ENCODE peak calls at places on chromosome 21, in five cellular contexts. M is IMR-90, R is A549, D is K562, F is GM12878. T is an unnamed sample.
A peak's percentile ranks its signal among the peaks of the same experiment; 100 is the strongest.

GRCh38 chr21:45588086-45588825 is 46.0 kb upstream of the SLC19A1 start:
- DNase-seq in M (no peak), R (no peak), D (no peak), F (no peak), T (no peak)

GRCh38 chr21:45033791-45034555 is 40.4 kb upstream of the ADARB1 start:
- DNase-seq in M (peak; percentile 73), R (no peak), D (no peak), F (no peak), T (no peak)

GRCh38 chr21:46081022-46081861 is 16.7 kb upstream of the COL6A2 start:
- DNase-seq in M (no peak), R (no peak), D (no peak), F (no peak), T (no peak)

GRCh38 chr21:45547211-45547900 is 5.1 kb upstream of the SLC19A1 start:
- DNase-seq in M (no peak), R (no peak), D (no peak), F (no peak), T (no peak)

GRCh38 chr21:44844256-44844655 is 26.4 kb upstream of the SUMO3 start:
- DNase-seq in M (no peak), R (no peak), D (no peak), F (no peak), T (no peak)

GRCh38 chr21:45277101-45278045 is 10.3 kb downstream of the POFUT2 start:
- DNase-seq in M (no peak), R (no peak), D (no peak), F (no peak), T (no peak)

GRCh38 chr21:35127851-35128250 is 78.7 kb upstream of the RUNX1 start:
- DNase-seq in M (no peak), R (no peak), D (no peak), F (no peak), T (no peak)

GRCh38 chr21:26140185-26140584 is 30.4 kb downstream of the APP start:
- DNase-seq in M (peak; percentile 99), R (peak; percentile 33), D (peak; percentile 2), F (no peak), T (no peak)

GRCh38 chr21:21436012-21436545 is 437.9 kb downstream of the NCAM2 start:
- DNase-seq in M (peak; percentile 49), R (no peak), D (no peak), F (no peak), T (no peak)
- TF ChIP-seq RCOR1 in M (no peak), R (no peak), D (no peak), F (no peak), T (no peak)

DNA sequence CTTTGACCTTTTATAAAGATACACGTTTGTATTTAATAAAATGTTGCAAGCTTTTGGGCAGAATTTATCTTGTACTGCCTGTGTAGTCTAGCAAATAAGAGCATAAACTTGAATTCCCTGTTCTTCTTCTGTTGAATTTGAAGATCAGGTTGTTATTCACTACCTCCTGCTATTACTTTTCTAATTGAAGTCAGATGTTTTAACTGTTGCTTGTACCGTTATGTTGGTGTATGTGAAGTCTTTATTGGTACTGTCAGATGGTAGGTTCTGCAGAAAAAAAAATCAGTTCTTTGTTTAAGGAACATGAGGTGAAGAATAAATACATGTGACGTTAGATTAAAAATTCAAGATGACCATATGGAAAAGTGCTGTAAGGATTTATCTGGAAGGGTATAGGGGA is 69.1 kb downstream of the DYRK1A start:
- DNase-seq in M (no peak), R (no peak), D (no peak), F (no peak), T (no peak)
- TF ChIP-seq RCOR1 in M (no peak), R (no peak), D (no peak), F (no peak), T (no peak)

DNA sequence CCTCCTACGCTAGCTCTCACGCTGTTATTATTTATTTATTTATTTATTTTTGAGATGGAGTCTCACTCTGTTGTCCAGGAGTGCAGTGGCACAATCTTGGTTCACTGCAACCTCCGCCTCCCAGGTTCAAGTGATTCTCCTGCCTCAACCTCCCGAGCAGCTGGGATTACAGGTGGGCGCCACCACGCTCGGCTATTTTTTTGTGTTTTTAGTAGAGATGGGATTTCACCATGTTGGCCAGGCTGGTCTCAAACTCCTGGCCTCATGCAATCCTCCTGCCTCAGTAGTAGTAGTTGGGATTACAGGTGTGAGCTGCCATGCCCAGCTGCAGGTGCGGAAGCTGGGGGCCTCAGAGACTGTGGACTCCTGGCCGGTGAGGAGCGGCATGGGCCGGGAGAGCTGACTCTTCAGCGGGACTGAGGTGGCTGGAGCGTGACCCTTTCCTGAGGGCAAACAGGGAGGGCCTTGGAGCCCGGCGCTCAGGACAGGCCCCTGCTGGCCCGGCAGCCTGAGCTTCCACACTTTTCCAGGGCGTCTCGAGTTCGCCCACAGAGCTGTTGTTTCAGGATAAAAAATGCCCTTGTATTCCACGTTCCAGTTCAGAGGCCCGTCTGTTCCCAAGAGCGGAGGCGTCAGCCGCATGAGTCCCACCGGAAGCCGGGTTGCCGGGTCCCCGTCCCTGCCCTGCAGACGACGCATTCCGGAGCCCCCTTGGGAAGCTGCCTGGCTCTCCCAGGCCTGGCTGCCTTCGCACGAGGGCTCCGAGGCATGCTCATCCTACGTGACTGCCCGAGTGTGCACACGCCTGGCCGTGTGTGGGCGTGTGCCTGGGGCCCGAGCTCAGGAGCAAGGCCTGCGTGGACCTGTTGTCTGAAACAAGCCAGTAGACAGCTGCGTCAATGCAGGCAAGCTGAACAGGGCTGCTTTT is 126.2 kb downstream of the SIK1 start:
- DNase-seq in M (peak; percentile 16), R (no peak), D (no peak), F (no peak), T (no peak)
- TF ChIP-seq RCOR1 in M (no peak), R (no peak), D (no peak), F (no peak), T (no peak)

GRCh38 chr21:14989359-14989758 is 75.4 kb downstream of the NRIP1 start:
- DNase-seq in M (peak; percentile 77), R (no peak), D (no peak), F (no peak), T (no peak)
- TF ChIP-seq RCOR1 in M (no peak), R (no peak), D (no peak), F (no peak), T (no peak)

GRCh38 chr21:19268634-19269138 is 865.1 kb upstream of the TMPRSS15 start:
- DNase-seq in M (no peak), R (no peak), D (no peak), F (no peak), T (no peak)
- TF ChIP-seq RCOR1 in M (no peak), R (no peak), D (no peak), F (no peak), T (no peak)

GRCh38 chr21:30408782-30409494 is 13.1 kb downstream of the KRTAP13-1 start:
- DNase-seq in M (no peak), R (peak; percentile 0), D (peak; percentile 43), F (no peak), T (peak; percentile 49)
- TF ChIP-seq RCOR1 in M (no peak), R (no peak), D (no peak), F (no peak), T (no peak)

T was measured in SK-N-SH.